ENCODE peak calls at places on chromosomes 12 and 14, in five cellular contexts. Z is neural progenitor cell, F is PC-9, D is GM23248, A is GM23338. O is an unnamed sample. For H3F3A, the result is how much of the 10 kb centered on the place peaks cover.

GRCh38 chr14:104030958-104031357 is 54.5 kb upstream of the ASPG start:
- DNase-seq in Z (no peak), F (no peak), D (no peak), A (no peak), O (no peak)

GRCh38 chr14:55582741-55583140 is 2.7 kb downstream of the KTN1 start:
- DNase-seq in D (no peak), A (no peak), Z (no peak), F (no peak), O (no peak)

GRCh38 chr14:73637830-73638229 is 7.0 kb upstream of the DNAL1 start:
- DNase-seq in A (no peak), Z (no peak), D (no peak), F (no peak), O (no peak)

GRCh38 chr14:93923586-93923985 is 3.6 kb upstream of the FAM181A start:
- DNase-seq in D (no peak), Z (no peak), A (no peak), F (no peak), O (no peak)

GRCh38 chr12:65664715-65665250 is 159.5 kb upstream of the HMGA2 start:
- DNase-seq in Z (no peak), A (no peak), F (no peak), D (no peak), O (no peak)

GRCh38 chr14:79229383-79229875 is 981.9 kb downstream of the DIO2 start:
- DNase-seq in F (no peak), D (no peak), A (no peak), Z (peak), O (no peak)

GRCh38 chr12:27922591-27923139 is 49.9 kb downstream of the PTHLH start:
- DNase-seq in D (peak), A (no peak), F (peak), Z (no peak), O (peak)

GRCh38 chr14:23294346-23294733 is 8.3 kb downstream of the PPP1R3E start:
- DNase-seq in D (no peak), Z (no peak), A (peak), F (no peak), O (no peak)

GRCh38 chr14:22226381-22226780 is 362.6 kb downstream of the DAD1 start:
- DNase-seq in F (peak), D (peak), Z (peak), A (peak), O (peak)

GRCh38 chr12:57477710-57478681 is 1.7 kb downstream of the ARHGAP9 start:
- DNase-seq in D (no peak), Z (no peak), A (no peak), F (no peak), O (no peak)

GRCh38 chr12:6551496-6552139 is 4.2 kb downstream of the IFFO1 start:
- DNase-seq in A (no peak), Z (no peak), F (no peak), D (peak), O (no peak)
- H3F3A ChIP-seq in A (under half), Z (under half), F (under half), D (half or more), O (under half)

DNA sequence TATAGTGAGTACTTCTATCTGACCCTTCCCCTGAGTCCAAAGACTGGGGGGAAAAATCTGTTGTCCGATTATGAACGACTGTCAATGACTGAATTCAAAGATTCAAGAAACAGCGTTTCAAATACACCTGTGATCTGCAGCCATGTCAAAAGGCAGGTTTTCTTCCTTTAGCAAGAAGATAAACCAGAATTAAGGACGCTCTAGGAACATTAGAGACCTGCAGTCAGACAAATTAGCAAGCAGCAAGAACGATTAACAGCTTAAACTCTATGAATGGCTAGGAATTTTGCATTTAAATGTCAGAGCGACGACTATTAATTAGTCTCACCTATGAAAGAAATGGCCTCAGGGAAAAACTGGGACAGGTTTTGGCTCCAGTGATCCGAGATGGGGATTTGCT is 2.0 kb downstream of the DUSP6 start:
- DNase-seq in F (no peak), A (peak), Z (peak), D (no peak), O (no peak)
- H3F3A ChIP-seq in F (half or more), A (under half), Z (half or more), D (half or more), O (under half)

GRCh38 chr12:81596558-81596957 is 162.6 kb downstream of the PPFIA2 start:
- DNase-seq in F (no peak), D (no peak), A (no peak), Z (no peak), O (no peak)

GRCh38 chr12:81588609-81589008 is 170.5 kb downstream of the PPFIA2 start:
- DNase-seq in Z (no peak), D (no peak), F (no peak), A (no peak), O (no peak)

GRCh38 chr12:81585787-81586186 is 173.4 kb downstream of the PPFIA2 start:
- DNase-seq in A (no peak), Z (no peak), F (no peak), D (no peak), O (no peak)

DNA sequence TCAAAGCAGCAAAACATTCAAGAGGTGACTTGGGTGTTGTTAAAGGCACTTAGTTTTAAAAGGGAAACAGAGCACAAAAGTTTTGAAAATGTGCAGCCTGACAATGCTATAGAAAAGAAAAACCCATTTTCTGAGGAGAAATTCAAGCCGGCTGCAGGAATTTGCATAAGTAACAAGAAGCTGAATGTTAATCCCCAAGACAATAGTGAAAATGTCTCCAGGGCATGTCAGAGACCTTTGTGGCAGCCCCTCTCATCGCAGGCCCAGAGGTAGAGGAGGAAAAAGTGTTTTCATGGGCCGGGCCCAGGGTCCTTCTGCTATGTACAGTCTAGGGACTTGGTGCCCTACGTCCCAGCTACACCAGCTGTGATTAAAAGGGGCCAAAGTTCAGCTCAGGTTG is 167.9 kb downstream of the PPFIA2 start:
- DNase-seq in D (no peak), A (no peak), Z (no peak), F (no peak), O (no peak)
- H3F3A ChIP-seq in D (under half), A (under half), Z (under half), F (under half), O (under half)

GRCh38 chr12:56159482-56160105 is 1.4 kb downstream of the MYL6 start:
- DNase-seq in F (no peak), A (no peak), D (no peak), Z (no peak), O (no peak)
- H3F3A ChIP-seq in F (half or more), A (half or more), D (half or more), Z (half or more), O (under half)

GRCh38 chr12:6538420-6539275 is 4.3 kb downstream of the GAPDH start:
- DNase-seq in F (peak), Z (no peak), A (peak), D (peak), O (peak)

GRCh38 chr12:6541371-6542165 is 7.3 kb downstream of the GAPDH start:
- DNase-seq in D (no peak), F (no peak), A (no peak), Z (no peak), O (no peak)

GRCh38 chr12:6536894-6537579 is 2.7 kb downstream of the GAPDH start:
- DNase-seq in Z (no peak), A (no peak), D (peak), F (no peak), O (no peak)

GRCh38 chr12:6540181-6540877 is 6.0 kb downstream of the GAPDH start:
- DNase-seq in F (peak), Z (peak), A (peak), D (peak), O (peak)

GRCh38 chr12:6539276-6540134 is 5.2 kb downstream of the GAPDH start:
- DNase-seq in Z (peak), A (peak), D (peak), F (peak), O (peak)
- H3F3A ChIP-seq in Z (half or more), A (half or more), D (half or more), F (half or more), O (under half)